ENCODE peak calls at places on chromosomes 2 and 18, in nine cellular contexts. L, J, V, F, P, Y, U, A and G are unnamed samples.
A peak's percentile ranks its signal among the peaks of the same experiment; 100 is the strongest.

GRCh38 chr2:62287895-62288589 is 92.1 kb downstream of the B3GNT2 start:
- DNase-seq in L (no peak), J (no peak), V (peak; percentile 87), F (peak; percentile 98), P (peak; percentile 37), Y (peak; percentile 58), U (peak; percentile 33), A (peak; percentile 68), G (peak; percentile 94)

GRCh38 chr2:20877944-20878343 is 55.0 kb upstream of the LDAH start:
- DNase-seq in L (no peak), J (no peak), V (no peak), F (no peak), P (no peak), Y (no peak), U (no peak), A (no peak), G (no peak)

GRCh38 chr2:127707890-127708648 is 6.8 kb downstream of the SFT2D3 start:
- DNase-seq in L (no peak), J (no peak), V (no peak), F (no peak), P (no peak), Y (no peak), U (no peak), A (no peak), G (no peak)

GRCh38 chr2:148020358-148021058 is at the start of gene ORC4:
- DNase-seq in L (peak; percentile 99), J (peak; percentile 79), V (peak; percentile 99), F (peak; percentile 99), P (peak; percentile 97), Y (peak; percentile 100), U (peak; percentile 98), A (peak; percentile 91), G (peak; percentile 99)

GRCh38 chr18:58038063-58038462 is 6.0 kb upstream of the NEDD4L start:
- DNase-seq in L (no peak), J (no peak), V (no peak), F (no peak), P (no peak), Y (no peak), U (no peak), A (no peak), G (no peak)

GRCh38 chr2:236665130-236665529 is 95.5 kb downstream of the ACKR3 start:
- DNase-seq in L (no peak), J (no peak), V (no peak), F (no peak), P (no peak), Y (no peak), U (no peak), A (no peak), G (no peak)

GRCh38 chr2:127064642-127065250 is 42.2 kb downstream of the BIN1 start:
- DNase-seq in L (peak; percentile 87), J (peak; percentile 90), V (peak; percentile 94), F (no peak), P (no peak), Y (peak; percentile 96), U (peak; percentile 88), A (peak; percentile 94), G (no peak)

GRCh38 chr18:66495844-66496243 is 108.0 kb downstream of the CDH19 start:
- DNase-seq in L (no peak), J (no peak), V (peak; percentile 18), F (peak; percentile 81), P (no peak), Y (peak; percentile 88), U (no peak), A (no peak), G (no peak)

GRCh38 chr18:48668466-48669179 is 129.8 kb downstream of the CTIF start:
- DNase-seq in L (no peak), J (no peak), V (no peak), F (no peak), P (no peak), Y (no peak), U (no peak), A (no peak), G (no peak)